ENCODE peak calls at places on chromosomes 12 and 14, in eight cellular contexts. W is GM12878, K is K562, S is IMR-90, C is A549, M is SK-N-SH, J is HepG2, U is H1. Y is an unnamed sample.

GRCh38 chr12:93261505-93262094 is 116.1 kb upstream of the NUDT4 start:
- DNase-seq in M (no peak), S (no peak), K (no peak), C (no peak), J (no peak), U (no peak), W (no peak), Y (no peak)

GRCh38 chr12:85225501-85225900 is 54.5 kb upstream of the ALX1 start:
- DNase-seq in S (no peak), C (no peak), U (no peak), W (no peak), M (no peak), K (no peak), J (no peak), Y (no peak)

GRCh38 chr14:23377201-23377550 is 330 bp downstream of the CMTM5 start:
- DNase-seq in S (no peak), M (no peak), C (no peak), K (no peak), W (no peak), J (no peak), U (no peak), Y (no peak)

GRCh38 chr12:46831335-46832083 is 5.7 kb upstream of the SLC38A4 start:
- DNase-seq in U (peak; percentile 73), S (no peak), K (no peak), W (no peak), C (no peak), J (no peak), M (peak; percentile 16), Y (peak; percentile 47)

GRCh38 chr14:33343016-33343415 is 404.3 kb downstream of the NPAS3 start:
- DNase-seq in K (no peak), M (no peak), U (no peak), W (no peak), C (no peak), J (no peak), S (no peak), Y (no peak)

GRCh38 chr14:91405724-91406435 is 11.7 kb downstream of the CCDC88C start:
- DNase-seq in U (no peak), S (no peak), C (no peak), W (no peak), K (no peak), M (no peak), J (no peak), Y (no peak)

GRCh38 chr12:11702959-11703358 is 53.5 kb downstream of the ETV6 start:
- DNase-seq in C (no peak), U (no peak), S (no peak), J (no peak), K (no peak), M (no peak), W (no peak), Y (no peak)

GRCh38 chr12:49358548-49359141 is 8.6 kb upstream of the SPATS2 start:
- DNase-seq in W (no peak), C (peak; percentile 84), S (peak; percentile 65), J (peak; percentile 72), U (peak; percentile 67), K (peak; percentile 70), M (peak; percentile 74), Y (peak; percentile 67)

GRCh38 chr14:39739796-39740195 is 307.6 kb upstream of the FBXO33 start:
- DNase-seq in K (no peak), J (no peak), M (no peak), C (no peak), W (no peak), U (no peak), S (no peak), Y (no peak)

GRCh38 chr14:22492601-22493000 is 96.4 kb downstream of the DAD1 start:
- DNase-seq in J (no peak), U (no peak), S (no peak), M (no peak), K (no peak), W (no peak), C (no peak), Y (no peak)

GRCh38 chr12:57745485-57745881 is 644 bp downstream of the TSPAN31 start:
- DNase-seq in C (no peak), J (no peak), M (no peak), U (no peak), K (no peak), S (peak; percentile 7), W (no peak), Y (no peak)

GRCh38 chr12:69044887-69045286 is 111.9 kb upstream of the CPM start:
- DNase-seq in K (no peak), M (no peak), C (no peak), U (no peak), W (no peak), J (no peak), S (no peak), Y (no peak)

GRCh38 chr12:24719293-24719721 is 229.6 kb downstream of the BCAT1 start:
- DNase-seq in J (no peak), U (no peak), K (no peak), W (no peak), M (no peak), S (peak; percentile 78), C (no peak), Y (no peak)

GRCh38 chr12:59929091-59929490 is 333.3 kb downstream of the SLC16A7 start:
- DNase-seq in K (no peak), J (no peak), U (no peak), S (peak; percentile 18), W (no peak), M (no peak), C (peak; percentile 55), Y (no peak)

GRCh38 chr12:45670339-45671065 is 59.0 kb upstream of the ARID2 start:
- DNase-seq in M (no peak), J (no peak), C (no peak), S (no peak), U (no peak), K (no peak), W (peak; percentile 53), Y (no peak)
- TF ChIP-seq USF2 in M (no peak), J (no peak), C (no peak), S (no peak), U (no peak), K (no peak), W (no peak), Y (no peak)

GRCh38 chr14:34538871-34539406 is 562 bp downstream of the EAPP start:
- DNase-seq in W (no peak), M (no peak), K (no peak), S (no peak), C (no peak), J (no peak), U (no peak), Y (no peak)
- TF ChIP-seq USF2 in W (no peak), M (no peak), K (no peak), S (no peak), C (no peak), J (no peak), U (no peak), Y (no peak)

DNA sequence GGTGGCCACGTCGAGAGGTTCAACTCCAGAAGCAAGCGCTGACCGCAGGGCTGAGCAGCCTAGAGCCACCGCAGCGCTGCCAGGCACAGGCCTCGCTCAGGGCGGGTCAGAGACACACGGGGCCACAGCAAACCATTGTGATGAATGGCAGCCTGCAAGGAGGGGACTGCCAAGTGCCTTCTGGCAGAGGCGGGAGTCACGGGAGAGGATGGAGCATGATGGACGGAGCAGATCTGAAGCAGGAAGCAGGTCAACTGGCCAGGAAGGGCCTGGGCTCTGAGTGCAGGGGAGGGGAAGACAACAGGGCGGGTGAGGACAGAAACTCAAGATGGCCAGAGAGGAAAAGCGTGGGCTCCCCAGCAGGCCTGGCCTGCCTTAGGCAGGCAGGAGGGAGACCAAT is 49.8 kb downstream of the CDC42BPB start:
- DNase-seq in C (no peak), J (no peak), W (no peak), K (no peak), S (no peak), U (no peak), M (no peak), Y (no peak)
- TF ChIP-seq USF2 in C (no peak), J (no peak), W (no peak), K (no peak), S (no peak), U (no peak), M (no peak), Y (no peak)

DNA sequence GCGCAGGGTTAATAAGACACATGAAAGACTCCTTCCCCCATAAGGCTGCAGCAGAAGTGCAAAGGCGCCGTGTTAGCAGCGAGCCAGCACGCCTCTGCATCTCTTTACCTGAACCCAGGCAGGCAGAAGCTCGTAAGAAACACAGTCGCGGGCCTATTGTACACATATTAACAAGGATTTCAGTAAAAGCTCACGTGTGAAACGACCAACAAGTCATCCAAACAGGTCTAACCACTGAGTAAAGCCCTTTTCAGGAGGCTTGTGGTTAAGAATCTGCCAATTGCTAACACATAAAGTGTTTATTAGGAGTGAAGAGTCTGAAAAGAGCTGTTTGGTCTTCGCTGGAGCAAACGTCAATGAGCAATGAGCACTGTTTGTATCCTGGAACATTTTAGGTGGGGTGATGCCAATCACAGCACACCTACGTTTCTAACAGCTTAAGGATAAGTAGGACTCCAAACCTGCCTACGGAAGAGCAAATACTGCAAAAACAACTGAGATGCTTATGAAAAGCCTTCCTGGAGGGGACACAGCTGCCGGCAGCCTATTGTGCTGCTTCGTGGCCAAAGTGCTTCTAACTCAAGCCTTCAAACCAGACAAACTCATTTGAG is 43.1 kb downstream of the PRKAB1 start:
- DNase-seq in U (no peak), K (no peak), M (no peak), S (no peak), W (no peak), C (no peak), J (no peak), Y (no peak)
- TF ChIP-seq USF2 in U (no peak), K (no peak), M (no peak), S (no peak), W (no peak), C (no peak), J (no peak), Y (no peak)

GRCh38 chr12:1839464-1839863 is 19.1 kb downstream of the LRTM2 start:
- DNase-seq in C (no peak), W (no peak), K (no peak), S (no peak), M (no peak), U (no peak), J (no peak), Y (no peak)

GRCh38 chr12:1838994-1839365 is 18.6 kb downstream of the LRTM2 start:
- DNase-seq in J (no peak), S (no peak), M (no peak), K (no peak), C (no peak), U (no peak), W (no peak), Y (peak; percentile 9)

GRCh38 chr12:1836854-1837411 is 16.6 kb downstream of the LRTM2 start:
- DNase-seq in K (no peak), M (peak; percentile 86), C (no peak), U (no peak), S (no peak), J (peak; percentile 17), W (no peak), Y (no peak)

GRCh38 chr12:1837541-1838206 is 17.3 kb downstream of the LRTM2 start:
- DNase-seq in K (no peak), S (peak; percentile 57), J (peak; percentile 90), U (no peak), C (peak; percentile 28), W (no peak), M (peak; percentile 90), Y (no peak)

GRCh38 chr12:1838223-1838993 is 18.0 kb downstream of the LRTM2 start:
- DNase-seq in J (no peak), K (no peak), S (no peak), M (peak; percentile 85), C (no peak), W (no peak), U (no peak), Y (no peak)
- TF ChIP-seq USF2 in J (no peak), K (peak; percentile 8), S (no peak), M (no peak), C (no peak), W (no peak), U (no peak), Y (no peak)